ENCODE peak calls at places on chromosomes 11 and 22, in nine cellular contexts. P is CD8-positive, alpha-beta memory T cell; F is GM12878; H is dorsolateral prefrontal cortex; Q is body of pancreas; I is DND-41; V is colonic mucosa; Z is AG04450; B is SJSA1. T is an unnamed sample.

GRCh38 chr22:26429458-26430238 is 588 bp downstream of the ASPHD2 start:
- DNase-seq in I (no peak), Z (no peak), V (no peak), P (no peak), B (no peak), F (no peak), H (no peak), Q (no peak), T (no peak)

GRCh38 chr11:27416568-27417176 is 53.7 kb upstream of the CCDC34 start:
- DNase-seq in V (no peak), Q (no peak), F (no peak), I (no peak), B (no peak), Z (no peak), H (no peak), P (no peak), T (no peak)

GRCh38 chr11:107683807-107684206 is 28.0 kb downstream of the SLN start:
- DNase-seq in Q (no peak), Z (no peak), F (no peak), P (no peak), V (no peak), I (no peak), B (no peak), H (no peak), T (no peak)

GRCh38 chr11:71483689-71484088 is 30.7 kb downstream of the NADSYN1 start:
- DNase-seq in I (no peak), Z (no peak), V (no peak), B (no peak), H (no peak), Q (no peak), P (no peak), F (no peak), T (no peak)

GRCh38 chr11:11409916-11410315 is 56.9 kb upstream of the CSNK2A3 start:
- DNase-seq in V (peak), B (no peak), F (no peak), H (no peak), Q (no peak), I (no peak), Z (no peak), P (no peak), T (no peak)

GRCh38 chr22:38657248-38657909 is 941 bp downstream of the CBY1 start:
- DNase-seq in P (peak), B (no peak), V (peak), I (peak), F (no peak), Z (no peak), H (no peak), Q (peak), T (peak)

GRCh38 chr22:28799125-28799833 is 1.1 kb downstream of the XBP1 start:
- DNase-seq in V (peak), P (no peak), B (peak), H (no peak), F (no peak), Z (peak), Q (peak), I (peak), T (no peak)

GRCh38 chr11:39078465-39078864 is 2381.0 kb downstream of the LRRC4C start:
- DNase-seq in I (no peak), B (no peak), P (no peak), H (no peak), V (no peak), F (no peak), Z (no peak), Q (no peak), T (no peak)

GRCh38 chr11:61555978-61556377 is 24.9 kb downstream of the SYT7 start:
- DNase-seq in H (no peak), P (no peak), Q (no peak), F (no peak), B (no peak), V (no peak), I (no peak), Z (no peak), T (no peak)

GRCh38 chr22:39706406-39707150 is 136.0 kb downstream of the CACNA1I start:
- DNase-seq in Z (no peak), I (no peak), F (no peak), V (no peak), P (no peak), B (no peak), H (no peak), Q (no peak), T (no peak)

GRCh38 chr11:394034-394857 is at the start of gene PKP3:
- DNase-seq in B (peak), Q (peak), Z (no peak), P (no peak), F (no peak), V (peak), H (no peak), I (no peak), T (no peak)

GRCh38 chr11:109304159-109304558 is 117.8 kb upstream of the C11orf87 start:
- DNase-seq in V (no peak), H (no peak), Z (peak), F (no peak), P (no peak), Q (no peak), I (no peak), B (no peak), T (no peak)

GRCh38 chr22:44049369-44050231 is 25.5 kb downstream of the PARVB start:
- DNase-seq in H (peak), V (no peak), Z (no peak), Q (no peak), F (no peak), P (no peak), I (peak), B (no peak), T (no peak)

GRCh38 chr11:40125054-40125453 is 1334.4 kb downstream of the LRRC4C start:
- DNase-seq in F (no peak), H (no peak), I (no peak), B (no peak), P (no peak), V (no peak), Q (no peak), Z (no peak), T (no peak)

GRCh38 chr11:59158206-59159068 is 13.5 kb upstream of the DTX4 start:
- DNase-seq in Z (peak), V (peak), F (no peak), B (peak), P (peak), H (no peak), I (peak), Q (peak), T (peak)

GRCh38 chr11:60477035-60477445 is 15.5 kb upstream of the MS4A12 start:
- DNase-seq in V (no peak), B (no peak), Q (peak), I (no peak), Z (no peak), F (no peak), P (no peak), H (no peak), T (no peak)

GRCh38 chr11:122139595-122139866 is 23.5 kb upstream of the BLID start:
- DNase-seq in Q (no peak), P (no peak), B (no peak), V (no peak), F (no peak), Z (peak), H (no peak), I (no peak), T (no peak)

GRCh38 chr11:57214087-57214395 is 23.0 kb downstream of the APLNR start:
- DNase-seq in H (no peak), B (no peak), Z (no peak), Q (no peak), P (no peak), F (no peak), V (no peak), I (no peak), T (no peak)

GRCh38 chr11:85806876-85807275 is 4.1 kb downstream of the SYTL2 start:
- DNase-seq in I (no peak), B (no peak), Q (no peak), Z (no peak), H (no peak), F (no peak), P (no peak), V (no peak), T (no peak)

GRCh38 chr11:59429924-59430516 is 3.8 kb upstream of the OR5A2 start:
- DNase-seq in Z (peak), B (no peak), P (no peak), H (no peak), V (peak), Q (peak), F (peak), I (peak), T (peak)

GRCh38 chr22:45059296-45059695 is 49.5 kb upstream of the PHF21B start:
- DNase-seq in Z (no peak), P (no peak), Q (no peak), B (no peak), F (no peak), H (no peak), V (no peak), I (peak), T (no peak)

GRCh38 chr22:38034278-38034882 is 22.8 kb upstream of the PICK1 start:
- DNase-seq in Z (peak), F (peak), P (no peak), Q (peak), V (peak), I (no peak), B (peak), H (peak), T (no peak)

GRCh38 chr11:128523616-128524015 is 63.7 kb downstream of the ETS1 start:
- DNase-seq in V (no peak), H (no peak), Z (no peak), P (no peak), F (no peak), I (no peak), Q (no peak), B (no peak), T (no peak)

GRCh38 chr11:86214710-86215109 is 29.8 kb upstream of the EED start:
- DNase-seq in B (no peak), Z (no peak), F (peak), V (no peak), Q (no peak), P (no peak), I (no peak), H (no peak), T (no peak)

GRCh38 chr11:69398529-69399492 is 82.7 kb upstream of the LINC01488 start:
- DNase-seq in I (no peak), F (no peak), Q (peak), V (no peak), H (peak), B (peak), Z (no peak), P (peak), T (no peak)
- H3K27ac ChIP-seq in I (no peak), F (no peak), Q (no peak), V (no peak), H (no peak), B (no peak), Z (no peak), P (peak), T (no peak)

GRCh38 chr22:50470491-50470890 is 4.3 kb downstream of the SBF1 start:
- DNase-seq in I (peak), B (no peak), F (no peak), Z (no peak), V (peak), H (no peak), P (no peak), Q (no peak), T (no peak)

GRCh38 chr22:50471197-50471847 is 3.5 kb downstream of the SBF1 start:
- DNase-seq in Q (no peak), F (no peak), Z (no peak), B (no peak), P (no peak), H (peak), V (no peak), I (no peak), T (no peak)

GRCh38 chr22:50467773-50468440 is 6.9 kb downstream of the SBF1 start:
- DNase-seq in H (no peak), Q (no peak), F (no peak), P (no peak), Z (no peak), V (no peak), B (no peak), I (no peak), T (peak)

GRCh38 chr22:50468626-50469025 is 6.2 kb downstream of the SBF1 start:
- DNase-seq in F (no peak), H (no peak), Q (no peak), B (no peak), Z (no peak), V (no peak), P (no peak), I (no peak), T (no peak)

GRCh38 chr22:50469377-50470305 is 5.2 kb downstream of the SBF1 start:
- DNase-seq in I (peak), F (peak), Z (no peak), H (no peak), P (peak), B (peak), V (peak), Q (peak), T (peak)
- H3K4me3 ChIP-seq in I (peak), F (peak), Z (no peak), H (no peak), P (peak), B (no peak), V (no peak), Q (no peak), T (peak)

DNA sequence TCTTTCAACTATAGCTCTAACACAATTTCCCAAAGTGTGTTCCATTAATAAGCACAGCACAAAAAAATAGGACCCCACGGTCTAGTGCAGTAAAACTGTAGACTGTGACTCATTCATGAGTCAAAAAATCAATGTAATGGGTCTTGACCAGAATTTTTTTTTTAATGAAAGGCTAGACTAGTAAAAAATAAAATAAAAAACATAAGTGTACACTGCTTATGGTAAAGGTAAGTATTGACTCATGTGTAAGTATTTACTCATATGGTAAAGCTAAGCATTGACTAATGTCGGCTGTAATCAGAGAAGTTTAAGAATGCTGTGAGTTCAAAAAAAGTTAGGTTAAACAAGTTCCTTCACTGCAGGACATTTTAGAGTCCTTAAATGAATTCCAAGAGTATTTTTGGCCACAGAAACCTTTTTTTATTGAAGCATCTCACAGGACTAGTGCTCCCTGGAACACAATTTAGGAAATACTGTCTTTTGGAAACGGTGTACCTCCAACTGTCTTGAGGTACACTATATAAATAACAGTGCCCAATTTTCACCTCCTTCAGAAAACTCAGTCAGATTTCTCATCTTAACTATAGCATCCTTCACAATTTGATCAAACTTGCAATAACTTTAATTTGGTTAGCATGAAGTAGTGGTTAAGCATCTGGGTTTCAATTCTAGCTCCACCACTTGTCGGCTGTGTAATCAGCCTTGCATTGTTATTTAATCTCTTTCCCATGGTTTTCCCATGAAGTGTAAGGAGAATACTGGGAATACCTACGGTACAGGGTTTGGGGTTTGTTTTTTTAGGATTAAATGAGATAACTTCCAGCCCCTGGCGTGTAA is 2.1 kb downstream of the CCDC73 start:
- DNase-seq in P (no peak), B (no peak), H (no peak), F (no peak), Z (no peak), Q (no peak), I (no peak), V (no peak), T (no peak)
- H3K27ac ChIP-seq in P (no peak), B (no peak), H (no peak), F (no peak), Z (no peak), Q (no peak), I (no peak), V (no peak), T (no peak)

GRCh38 chr11:123188508-123189165 is 6.4 kb downstream of the CLMP start:
- DNase-seq in I (no peak), B (no peak), P (no peak), Z (peak), Q (no peak), H (no peak), V (no peak), F (no peak), T (no peak)

GRCh38 chr11:123185326-123185725 is 9.7 kb downstream of the CLMP start:
- DNase-seq in Q (no peak), H (no peak), F (no peak), P (no peak), I (no peak), B (no peak), V (no peak), Z (no peak), T (no peak)

GRCh38 chr11:123186291-123186690 is 8.8 kb downstream of the CLMP start:
- DNase-seq in Q (no peak), Z (no peak), H (no peak), I (no peak), B (no peak), F (no peak), P (no peak), V (no peak), T (no peak)

GRCh38 chr11:123187221-123187620 is 7.8 kb downstream of the CLMP start:
- DNase-seq in I (no peak), Q (no peak), F (no peak), V (no peak), H (no peak), P (no peak), Z (no peak), B (no peak), T (no peak)

GRCh38 chr11:123187670-123188507 is 7.2 kb downstream of the CLMP start:
- DNase-seq in H (no peak), Q (no peak), B (no peak), V (no peak), P (no peak), I (no peak), Z (no peak), F (no peak), T (no peak)
- H3K4me3 ChIP-seq in H (peak), Q (no peak), B (peak), V (no peak), P (no peak), I (no peak), Z (peak), F (no peak), T (no peak)

T was measured in CD8-positive, alpha-beta T cell.